ENCODE peak calls at places on chromosomes 5 and 9, in eight cellular contexts. U is COR-L47, A is nephron progenitor cell, Q is amniotic stem cell, J is fibroblast of mammary gland, F is HuH-7.5, T is globus pallidus, C is mesothelial cell of epicardium. E is an unnamed sample.

GRCh38 chr9:20197976-20198685 is 409.3 kb upstream of the SLC24A2 start:
- DNase-seq in U (no peak), A (no peak), Q (no peak), J (peak), F (no peak), T (no peak), C (no peak), E (no peak)

GRCh38 chr5:116272281-116272941 is 187.6 kb downstream of the COMMD10 start:
- DNase-seq in U (no peak), A (no peak), Q (no peak), J (peak), F (no peak), T (peak), C (no peak), E (peak)

GRCh38 chr5:168282120-168282519 is 9.3 kb upstream of the WWC1 start:
- DNase-seq in U (no peak), A (peak), Q (no peak), J (peak), F (no peak), T (no peak), C (no peak), E (peak)

GRCh38 chr9:129595903-129596540 is 24.9 kb downstream of the C9orf50 start:
- DNase-seq in U (no peak), A (no peak), Q (no peak), J (no peak), F (no peak), T (no peak), C (no peak), E (no peak)

GRCh38 chr5:54835642-54836041 is 149.8 kb downstream of the ESM1 start:
- DNase-seq in U (no peak), A (no peak), Q (peak), J (peak), F (no peak), T (no peak), C (no peak), E (peak)

GRCh38 chr9:133113163-133113927 is 7.7 kb downstream of the RALGDS start:
- DNase-seq in U (no peak), A (no peak), Q (no peak), J (peak), F (no peak), T (no peak), C (no peak), E (peak)

GRCh38 chr5:154603978-154604679 is 126.1 kb upstream of the HAND1 start:
- DNase-seq in U (no peak), A (peak), Q (no peak), J (peak), F (no peak), T (no peak), C (no peak), E (peak)

GRCh38 chr5:102090770-102091169 is 205.3 kb downstream of the SLCO4C1 start:
- DNase-seq in U (peak), A (peak), Q (no peak), J (no peak), F (peak), T (no peak), C (no peak), E (no peak)

GRCh38 chr5:103450333-103451061 is 112.1 kb downstream of the NUDT12 start:
- DNase-seq in U (no peak), A (no peak), Q (no peak), J (peak), F (no peak), T (no peak), C (no peak), E (peak)

GRCh38 chr5:39543335-39543734 is 118.6 kb upstream of the DAB2 start:
- DNase-seq in U (no peak), A (no peak), Q (no peak), J (peak), F (no peak), T (no peak), C (no peak), E (no peak)

GRCh38 chr9:120513825-120514598 is 66.0 kb downstream of the CDK5RAP2 start:
- DNase-seq in U (no peak), A (no peak), Q (no peak), J (no peak), F (no peak), T (peak), C (no peak), E (peak)

GRCh38 chr5:99045864-99046263 is 117.1 kb upstream of the CHD1 start:
- DNase-seq in U (no peak), A (no peak), Q (no peak), J (no peak), F (no peak), T (no peak), C (no peak), E (no peak)

E was measured in fibroblast of gingiva.